ENCODE peak calls at places on chromosome 6, in five cellular contexts. One of them, this sample, is unnamed.

GRCh38 chr6:22288721-22289120 is 8.1 kb downstream of the PRL start:
- DNase-seq in transverse colon: no peak
- DNase-seq in HepG2: no peak
- DNase-seq in body of pancreas: no peak
- DNase-seq in Peyer's patch: no peak
- DNase-seq in this sample: no peak

GRCh38 chr6:163446529-163446928 is 32.0 kb downstream of the QKI start:
- DNase-seq in transverse colon: no peak
- DNase-seq in HepG2: peak; percentile 30
- DNase-seq in body of pancreas: no peak
- DNase-seq in Peyer's patch: no peak
- DNase-seq in this sample: no peak

GRCh38 chr6:137025786-137026730 is 18.7 kb downstream of the IL20RA start:
- DNase-seq in transverse colon: no peak
- DNase-seq in HepG2: no peak
- DNase-seq in body of pancreas: no peak
- DNase-seq in Peyer's patch: no peak
- DNase-seq in this sample: no peak

GRCh38 chr6:26311385-26312095 is 53.5 kb upstream of the BTN3A2 start:
- DNase-seq in transverse colon: peak; percentile 38
- DNase-seq in HepG2: peak; percentile 82
- DNase-seq in body of pancreas: peak; percentile 38
- DNase-seq in Peyer's patch: peak; percentile 59
- DNase-seq in this sample: no peak

GRCh38 chr6:92690997-92691599 is 728.3 kb downstream of the EPHA7 start:
- DNase-seq in transverse colon: no peak
- DNase-seq in HepG2: no peak
- DNase-seq in body of pancreas: no peak
- DNase-seq in Peyer's patch: no peak
- DNase-seq in this sample: no peak

GRCh38 chr6:10451828-10452509 is 37.1 kb upstream of the TFAP2A start:
- DNase-seq in transverse colon: no peak
- DNase-seq in HepG2: no peak
- DNase-seq in body of pancreas: no peak
- DNase-seq in Peyer's patch: no peak
- DNase-seq in this sample: peak; percentile 85

GRCh38 chr6:72913797-72914196 is 291.9 kb downstream of the KCNQ5 start:
- DNase-seq in transverse colon: no peak
- DNase-seq in HepG2: no peak
- DNase-seq in body of pancreas: no peak
- DNase-seq in Peyer's patch: no peak
- DNase-seq in this sample: no peak

GRCh38 chr6:11598687-11599086 is 61.1 kb downstream of the TMEM170B start:
- DNase-seq in transverse colon: no peak
- DNase-seq in HepG2: peak; percentile 72
- DNase-seq in body of pancreas: no peak
- DNase-seq in Peyer's patch: no peak
- DNase-seq in this sample: no peak

GRCh38 chr6:169533656-169534421 is 168.0 kb downstream of the WDR27 start:
- DNase-seq in transverse colon: no peak
- DNase-seq in HepG2: no peak
- DNase-seq in body of pancreas: no peak
- DNase-seq in Peyer's patch: no peak
- DNase-seq in this sample: no peak

GRCh38 chr6:111737065-111737521 is 131.4 kb upstream of the TRAF3IP2 start:
- DNase-seq in transverse colon: no peak
- DNase-seq in HepG2: peak; percentile 41
- DNase-seq in body of pancreas: no peak
- DNase-seq in Peyer's patch: no peak
- DNase-seq in this sample: no peak

GRCh38 chr6:85015396-85015990 is 251.1 kb upstream of the TBX18 start:
- DNase-seq in transverse colon: peak; percentile 8
- DNase-seq in HepG2: peak; percentile 26
- DNase-seq in body of pancreas: peak; percentile 68
- DNase-seq in Peyer's patch: no peak
- DNase-seq in this sample: peak; percentile 33

GRCh38 chr6:34333858-34334257 is 58.6 kb downstream of the NUDT3 start:
- DNase-seq in transverse colon: no peak
- DNase-seq in HepG2: no peak
- DNase-seq in body of pancreas: no peak
- DNase-seq in Peyer's patch: no peak
- DNase-seq in this sample: no peak

GRCh38 chr6:82144007-82144851 is 103.3 kb downstream of the IBTK start:
- DNase-seq in transverse colon: peak; percentile 7
- DNase-seq in HepG2: peak; percentile 67
- DNase-seq in body of pancreas: peak; percentile 15
- DNase-seq in Peyer's patch: peak; percentile 72
- DNase-seq in this sample: peak; percentile 59

GRCh38 chr6:45677381-45677992 is 299.8 kb upstream of the SUPT3H start:
- DNase-seq in transverse colon: peak; percentile 55
- DNase-seq in HepG2: no peak
- DNase-seq in body of pancreas: peak; percentile 10
- DNase-seq in Peyer's patch: peak; percentile 83
- DNase-seq in this sample: no peak

GRCh38 chr6:398558-399078 is 7.1 kb downstream of the IRF4 start:
- DNase-seq in transverse colon: no peak
- DNase-seq in HepG2: no peak
- DNase-seq in body of pancreas: no peak
- DNase-seq in Peyer's patch: no peak
- DNase-seq in this sample: no peak

GRCh38 chr6:396126-396520 is 4.6 kb downstream of the IRF4 start:
- DNase-seq in transverse colon: no peak
- DNase-seq in HepG2: no peak
- DNase-seq in body of pancreas: no peak
- DNase-seq in Peyer's patch: no peak
- DNase-seq in this sample: no peak

GRCh38 chr6:397056-397455 is 5.5 kb downstream of the IRF4 start:
- DNase-seq in transverse colon: no peak
- DNase-seq in HepG2: no peak
- DNase-seq in body of pancreas: no peak
- DNase-seq in Peyer's patch: no peak
- DNase-seq in this sample: no peak

GRCh38 chr6:398065-398464 is 6.5 kb downstream of the IRF4 start:
- DNase-seq in transverse colon: no peak
- DNase-seq in HepG2: no peak
- DNase-seq in body of pancreas: no peak
- DNase-seq in Peyer's patch: no peak
- DNase-seq in this sample: no peak

DNA sequence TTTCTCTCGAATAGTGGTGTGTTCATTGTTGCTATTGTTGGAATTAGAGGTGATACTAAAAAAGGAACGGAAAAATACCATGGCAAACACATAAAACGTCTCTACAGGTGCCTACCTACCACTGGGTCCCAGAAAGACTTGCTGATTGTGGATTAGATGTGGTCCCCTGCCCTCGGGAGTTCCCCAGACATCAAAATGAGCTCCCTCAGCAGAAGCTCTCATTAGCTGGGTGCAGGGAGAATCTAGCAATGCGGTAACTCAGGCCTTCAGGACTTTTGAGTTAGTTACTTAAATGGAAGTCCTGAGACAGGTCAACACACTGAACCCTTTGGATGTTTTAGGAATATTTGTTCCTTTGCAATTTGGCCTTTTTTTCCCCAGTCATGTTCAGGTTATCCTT is 6.1 kb downstream of the IRF4 start:
- DNase-seq in transverse colon: no peak
- DNase-seq in HepG2: no peak
- DNase-seq in body of pancreas: no peak
- DNase-seq in Peyer's patch: no peak
- DNase-seq in this sample: no peak
- TF ChIP-seq POLR2A in transverse colon: no peak
- TF ChIP-seq POLR2A in HepG2: no peak
- TF ChIP-seq POLR2A in body of pancreas: no peak
- TF ChIP-seq POLR2A in Peyer's patch: no peak
- TF ChIP-seq POLR2A in this sample: no peak

GRCh38 chr6:113994934-113995342 is 24.0 kb upstream of the HDAC2 start:
- DNase-seq in transverse colon: peak; percentile 18
- DNase-seq in HepG2: peak; percentile 87
- DNase-seq in body of pancreas: peak; percentile 26
- DNase-seq in Peyer's patch: peak; percentile 50
- DNase-seq in this sample: peak; percentile 33
- TF ChIP-seq POLR2A in transverse colon: no peak
- TF ChIP-seq POLR2A in HepG2: no peak
- TF ChIP-seq POLR2A in body of pancreas: no peak
- TF ChIP-seq POLR2A in Peyer's patch: no peak
- TF ChIP-seq POLR2A in this sample: no peak

DNA sequence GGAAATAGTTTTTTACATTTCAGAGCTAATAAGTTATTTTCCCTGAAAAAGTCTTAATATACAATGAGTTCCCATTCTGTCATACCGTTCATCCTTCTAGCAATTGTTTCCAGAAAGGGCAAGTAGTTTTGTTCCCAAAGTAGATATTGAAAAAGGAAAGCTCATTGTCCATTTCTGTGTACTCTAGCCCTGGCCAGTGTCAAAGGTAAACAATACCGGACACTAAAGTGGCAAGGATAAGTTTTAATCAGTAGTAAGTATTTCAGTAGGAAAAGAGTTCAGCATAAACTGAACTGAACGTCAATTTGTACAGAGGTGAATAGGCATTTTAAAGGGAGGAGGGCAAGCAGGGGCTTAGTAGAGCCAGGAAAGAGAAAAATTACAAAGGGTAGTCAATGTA is 43.5 kb upstream of the CALHM6 start:
- DNase-seq in transverse colon: no peak
- DNase-seq in HepG2: no peak
- DNase-seq in body of pancreas: no peak
- DNase-seq in Peyer's patch: no peak
- DNase-seq in this sample: no peak
- TF ChIP-seq POLR2A in transverse colon: no peak
- TF ChIP-seq POLR2A in HepG2: no peak
- TF ChIP-seq POLR2A in body of pancreas: no peak
- TF ChIP-seq POLR2A in Peyer's patch: no peak
- TF ChIP-seq POLR2A in this sample: no peak

GRCh38 chr6:56840467-56841371 is 114.2 kb upstream of the BEND6 start:
- DNase-seq in transverse colon: no peak
- DNase-seq in HepG2: peak; percentile 49
- DNase-seq in body of pancreas: no peak
- DNase-seq in Peyer's patch: no peak
- DNase-seq in this sample: no peak

GRCh38 chr6:56841372-56841749 is 113.5 kb upstream of the BEND6 start:
- DNase-seq in transverse colon: no peak
- DNase-seq in HepG2: no peak
- DNase-seq in body of pancreas: no peak
- DNase-seq in Peyer's patch: no peak
- DNase-seq in this sample: no peak

GRCh38 chr6:56843476-56844349 is 111.2 kb upstream of the BEND6 start:
- DNase-seq in transverse colon: peak; percentile 68
- DNase-seq in HepG2: peak; percentile 77
- DNase-seq in body of pancreas: peak; percentile 68
- DNase-seq in Peyer's patch: peak; percentile 71
- DNase-seq in this sample: peak; percentile 85

GRCh38 chr6:56841751-56842150 is 113.2 kb upstream of the BEND6 start:
- DNase-seq in transverse colon: no peak
- DNase-seq in HepG2: no peak
- DNase-seq in body of pancreas: no peak
- DNase-seq in Peyer's patch: no peak
- DNase-seq in this sample: no peak

GRCh38 chr6:56842602-56843475 is 112.1 kb upstream of the BEND6 start:
- DNase-seq in transverse colon: peak; percentile 37
- DNase-seq in HepG2: no peak
- DNase-seq in body of pancreas: peak; percentile 19
- DNase-seq in Peyer's patch: no peak
- DNase-seq in this sample: no peak
- TF ChIP-seq POLR2A in transverse colon: peak; percentile 20
- TF ChIP-seq POLR2A in HepG2: no peak
- TF ChIP-seq POLR2A in body of pancreas: peak; percentile 31
- TF ChIP-seq POLR2A in Peyer's patch: no peak
- TF ChIP-seq POLR2A in this sample: peak; percentile 23

DNA sequence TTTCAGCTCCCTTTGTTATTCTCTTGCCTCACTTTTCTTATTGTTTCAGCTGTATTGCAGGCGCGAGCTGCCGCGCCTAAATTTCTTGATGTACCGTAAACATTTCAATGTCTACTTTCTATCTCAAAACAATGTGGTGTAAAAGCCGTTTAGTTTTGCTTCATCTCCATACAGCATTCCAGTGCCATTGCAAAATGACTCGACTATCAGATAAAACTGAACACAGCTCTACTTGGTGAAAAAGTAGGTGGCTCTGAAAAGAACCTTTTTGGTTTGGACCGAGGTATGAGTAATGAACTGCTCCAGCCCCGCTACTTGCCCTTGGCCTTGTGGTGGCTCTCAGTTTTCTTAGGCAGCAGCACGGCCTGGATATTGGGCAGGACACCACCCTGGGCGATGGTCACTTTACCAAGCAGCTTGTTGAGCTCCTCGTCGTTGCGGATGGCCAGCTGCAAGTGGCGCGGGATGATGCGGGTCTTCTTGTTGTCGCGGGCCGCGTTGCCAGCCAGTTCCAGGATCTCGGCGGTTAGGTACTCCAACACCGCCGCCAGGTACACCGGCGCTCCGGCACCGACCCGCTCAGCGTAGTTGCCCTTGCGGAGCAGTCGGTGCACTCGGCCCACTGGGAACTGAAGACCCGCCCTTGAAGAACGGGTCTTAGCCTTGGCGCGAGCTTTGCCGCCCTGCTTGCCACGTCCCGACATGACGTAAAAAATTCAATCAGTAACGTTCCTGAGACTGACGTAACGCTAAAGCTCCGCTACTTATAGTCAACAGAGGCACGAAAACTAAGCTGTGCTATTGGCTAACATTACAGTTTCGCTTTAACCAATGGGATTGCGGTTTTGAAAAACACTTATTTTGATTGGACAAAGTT is 74.3 kb downstream of the OR2B2 start:
- DNase-seq in transverse colon: peak; percentile 87
- DNase-seq in HepG2: peak; percentile 100
- DNase-seq in body of pancreas: peak; percentile 80
- DNase-seq in Peyer's patch: peak; percentile 91
- DNase-seq in this sample: peak; percentile 60
- TF ChIP-seq POLR2A in transverse colon: no peak
- TF ChIP-seq POLR2A in HepG2: no peak
- TF ChIP-seq POLR2A in body of pancreas: no peak
- TF ChIP-seq POLR2A in Peyer's patch: no peak
- TF ChIP-seq POLR2A in this sample: peak; percentile 73

GRCh38 chr6:31738048-31738979 is 1.5 kb upstream of the MSH5 start:
- DNase-seq in transverse colon: peak; percentile 84
- DNase-seq in HepG2: peak; percentile 97
- DNase-seq in body of pancreas: peak; percentile 84
- DNase-seq in Peyer's patch: peak; percentile 88
- DNase-seq in this sample: peak; percentile 71
- TF ChIP-seq POLR2A in transverse colon: peak; percentile 64
- TF ChIP-seq POLR2A in HepG2: no peak
- TF ChIP-seq POLR2A in body of pancreas: no peak
- TF ChIP-seq POLR2A in Peyer's patch: peak; percentile 18
- TF ChIP-seq POLR2A in this sample: peak; percentile 34

GRCh38 chr6:33288942-33289783 is at the start of the genes PFDN6 and WDR46:
- DNase-seq in transverse colon: peak; percentile 84
- DNase-seq in HepG2: peak; percentile 95
- DNase-seq in body of pancreas: peak; percentile 84
- DNase-seq in Peyer's patch: peak; percentile 93
- DNase-seq in this sample: peak; percentile 85
- TF ChIP-seq POLR2A in transverse colon: peak; percentile 32
- TF ChIP-seq POLR2A in HepG2: peak; percentile 72
- TF ChIP-seq POLR2A in body of pancreas: no peak
- TF ChIP-seq POLR2A in Peyer's patch: peak; percentile 16
- TF ChIP-seq POLR2A in this sample: peak; percentile 34